ENCODE peak calls at places on chromosomes 3 and 15, in five cellular contexts. Z is AG04450, B is foreskin fibroblast, G is dorsolateral prefrontal cortex, K is astrocyte. F is an unnamed sample.

GRCh38 chr3:8559351-8559750 is 57.7 kb downstream of the LMCD1 start:
- DNase-seq in Z (no peak), B (no peak), G (no peak), K (no peak), F (no peak)

GRCh38 chr3:53287413-53287734 is 31.6 kb upstream of the TKT start:
- DNase-seq in Z (no peak), B (no peak), G (no peak), K (no peak), F (no peak)

GRCh38 chr15:80887148-80887547 is 102.5 kb downstream of the MESD start:
- DNase-seq in Z (no peak), B (no peak), G (no peak), K (no peak), F (no peak)

GRCh38 chr3:158455406-158455805 is 115.6 kb upstream of the MLF1 start:
- DNase-seq in Z (no peak), B (no peak), G (no peak), K (no peak), F (no peak)

GRCh38 chr15:91555307-91555706 is 298.2 kb upstream of the SLCO3A1 start:
- DNase-seq in Z (no peak), B (no peak), G (no peak), K (no peak), F (no peak)

GRCh38 chr3:56799251-56799882 is 2.4 kb downstream of the ARHGEF3 start:
- DNase-seq in Z (no peak), B (peak), G (no peak), K (peak), F (no peak)

GRCh38 chr3:142434503-142434902 is 13.3 kb downstream of the XRN1 start:
- DNase-seq in Z (no peak), B (no peak), G (no peak), K (no peak), F (no peak)

GRCh38 chr3:29606416-29606815 is 325.5 kb downstream of the RBMS3 start:
- DNase-seq in Z (no peak), B (no peak), G (no peak), K (no peak), F (no peak)

GRCh38 chr3:71061037-71061436 is 522.5 kb downstream of the FOXP1 start:
- DNase-seq in Z (no peak), B (no peak), G (no peak), K (no peak), F (no peak)

GRCh38 chr3:141399979-141400971 is 32.0 kb downstream of the ZBTB38 start:
- DNase-seq in Z (no peak), B (peak), G (no peak), K (no peak), F (no peak)

GRCh38 chr15:89197503-89197971 is 23.8 kb downstream of the RLBP1 start:
- DNase-seq in Z (no peak), B (no peak), G (peak), K (no peak), F (no peak)

GRCh38 chr3:32958509-32958908 is 7.1 kb downstream of the CCR4 start:
- DNase-seq in Z (no peak), B (no peak), G (no peak), K (no peak), F (no peak)

GRCh38 chr3:40387895-40388254 is 891 bp downstream of the ENTPD3 start:
- DNase-seq in Z (no peak), B (no peak), G (no peak), K (no peak), F (no peak)

GRCh38 chr15:36617529-36618196 is 38.2 kb downstream of the CDIN1 start:
- DNase-seq in Z (no peak), B (no peak), G (no peak), K (no peak), F (no peak)

GRCh38 chr15:97023131-97023844 is 692.8 kb downstream of the NR2F2 start:
- DNase-seq in Z (no peak), B (no peak), G (no peak), K (peak), F (no peak)

GRCh38 chr3:171804618-171805389 is 5.5 kb downstream of the PLD1 start:
- DNase-seq in Z (no peak), B (peak), G (no peak), K (peak), F (no peak)

GRCh38 chr3:71064288-71064975 is 519.1 kb downstream of the FOXP1 start:
- DNase-seq in Z (no peak), B (peak), G (no peak), K (peak), F (no peak)

GRCh38 chr15:31261266-31262142 is 65.1 kb upstream of the KLF13 start:
- DNase-seq in Z (no peak), B (no peak), G (peak), K (no peak), F (peak)

GRCh38 chr3:34863485-34863884 is 775.8 kb upstream of the ARPP21 start:
- DNase-seq in Z (no peak), B (peak), G (no peak), K (no peak), F (no peak)

GRCh38 chr3:171172070-171172469 is 145.6 kb upstream of the SLC2A2 start:
- DNase-seq in Z (no peak), B (no peak), G (no peak), K (no peak), F (no peak)

GRCh38 chr3:156782319-156782718 is 43.8 kb upstream of the LEKR1 start:
- DNase-seq in Z (no peak), B (no peak), G (no peak), K (no peak), F (no peak)

GRCh38 chr15:80800067-80800466 is 20.9 kb downstream of the CEMIP start:
- DNase-seq in Z (no peak), B (no peak), G (no peak), K (no peak), F (no peak)

GRCh38 chr3:17078885-17079465 is 194.2 kb downstream of the PLCL2 start:
- DNase-seq in Z (no peak), B (no peak), G (no peak), K (no peak), F (no peak)

GRCh38 chr3:78165876-78166275 is 1126.0 kb downstream of the ROBO2 start:
- DNase-seq in Z (no peak), B (no peak), G (no peak), K (no peak), F (no peak)

GRCh38 chr3:135337176-135337575 is 542.1 kb downstream of the EPHB1 start:
- DNase-seq in Z (no peak), B (no peak), G (no peak), K (no peak), F (no peak)

GRCh38 chr3:127544806-127545545 is 45.6 kb downstream of the TPRA1 start:
- DNase-seq in Z (no peak), B (no peak), G (no peak), K (no peak), F (no peak)

DNA sequence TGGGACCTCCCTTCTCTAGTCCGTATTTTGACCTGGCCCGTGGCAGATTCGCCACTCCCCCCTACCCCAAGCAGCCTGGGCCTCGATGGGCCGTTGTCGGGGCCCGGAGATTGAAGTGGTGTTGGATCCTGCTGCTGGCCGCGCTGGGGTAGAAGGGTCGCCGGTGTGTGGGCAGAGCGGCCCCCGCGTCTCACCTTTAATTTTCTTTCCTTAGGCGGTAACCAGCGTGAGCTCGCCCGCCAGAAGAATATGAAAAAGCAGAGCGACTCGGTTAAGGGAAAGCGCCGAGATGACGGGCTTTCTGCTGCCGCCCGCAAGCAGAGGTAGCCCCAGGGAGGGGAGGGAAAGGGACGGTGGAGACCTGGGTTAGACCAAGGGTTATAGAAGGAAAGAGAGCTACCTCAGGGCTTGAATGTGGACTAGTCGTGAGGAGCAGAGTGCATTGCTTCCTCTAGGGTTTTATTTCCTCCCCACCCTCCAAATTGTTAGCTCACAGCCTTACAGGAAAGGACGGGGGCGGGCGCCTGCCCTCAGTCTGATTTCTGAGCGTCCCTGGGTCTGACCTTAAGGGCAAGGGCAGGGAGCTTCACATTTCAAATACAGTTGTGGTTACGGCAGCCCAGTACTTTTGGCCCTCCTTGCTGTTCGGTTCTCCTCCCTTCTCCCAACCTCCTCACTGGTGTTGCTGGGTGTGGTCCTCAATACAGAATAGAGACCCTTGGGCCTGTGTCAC is 807 bp downstream of the SERF2 start:
- DNase-seq in Z (no peak), B (peak), G (no peak), K (no peak), F (no peak)
- TF ChIP-seq CTCF in Z (peak), B (peak), G (no peak), K (peak), F (no peak)

GRCh38 chr15:99731336-99732267 is 1.6 kb downstream of the LYSMD4 start:
- DNase-seq in Z (no peak), B (no peak), G (no peak), K (no peak), F (no peak)
- TF ChIP-seq CTCF in Z (no peak), B (no peak), G (no peak), K (no peak), F (no peak)

DNA sequence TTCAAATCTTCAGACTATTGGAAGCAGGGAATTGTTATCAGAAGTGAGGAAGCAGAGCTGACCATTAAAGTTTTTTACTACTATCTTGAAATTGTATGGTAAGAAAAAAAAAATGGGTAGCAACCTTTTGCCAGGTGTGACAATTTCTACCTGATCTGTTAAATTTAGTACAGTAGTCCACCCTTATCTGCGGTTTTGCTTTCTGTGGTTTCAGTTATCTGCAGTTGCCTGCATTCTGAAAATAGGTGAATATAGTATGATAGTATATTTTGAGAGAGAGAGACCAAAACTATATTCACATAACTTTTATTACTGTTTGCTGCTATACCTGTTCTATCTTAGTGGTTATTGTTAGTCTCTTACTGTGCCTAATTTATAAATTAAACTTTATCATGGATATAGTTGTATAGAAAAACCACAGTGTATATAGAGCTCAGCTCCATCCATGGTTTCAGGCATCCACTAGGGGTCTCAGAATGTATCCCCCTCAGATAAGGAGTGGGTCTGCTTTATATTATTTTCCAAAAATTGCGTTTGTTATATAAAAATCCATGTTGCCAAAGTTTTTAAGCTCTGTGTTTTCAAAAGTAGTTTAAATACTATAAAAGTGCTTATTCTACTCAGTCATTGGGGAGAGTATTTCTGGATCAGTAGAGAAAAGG is 69.9 kb downstream of the PTPRG start:
- DNase-seq in Z (no peak), B (no peak), G (no peak), K (no peak), F (no peak)
- TF ChIP-seq CTCF in Z (no peak), B (no peak), G (no peak), K (no peak), F (no peak)

GRCh38 chr15:41556657-41557056 is 2.4 kb upstream of the TYRO3 start:
- DNase-seq in Z (no peak), B (no peak), G (no peak), K (no peak), F (no peak)

GRCh38 chr15:41558400-41559238 is at the start of gene TYRO3:
- DNase-seq in Z (no peak), B (peak), G (peak), K (no peak), F (peak)

GRCh38 chr15:41554401-41554800 is 4.6 kb upstream of the TYRO3 start:
- DNase-seq in Z (no peak), B (no peak), G (no peak), K (no peak), F (no peak)

GRCh38 chr15:41557673-41558399 is 1.2 kb upstream of the TYRO3 start:
- DNase-seq in Z (peak), B (peak), G (peak), K (peak), F (peak)

GRCh38 chr15:41554915-41555314 is 4.1 kb upstream of the TYRO3 start:
- DNase-seq in Z (no peak), B (no peak), G (no peak), K (no peak), F (no peak)
- TF ChIP-seq CTCF in Z (no peak), B (no peak), G (no peak), K (no peak), F (no peak)

DNA sequence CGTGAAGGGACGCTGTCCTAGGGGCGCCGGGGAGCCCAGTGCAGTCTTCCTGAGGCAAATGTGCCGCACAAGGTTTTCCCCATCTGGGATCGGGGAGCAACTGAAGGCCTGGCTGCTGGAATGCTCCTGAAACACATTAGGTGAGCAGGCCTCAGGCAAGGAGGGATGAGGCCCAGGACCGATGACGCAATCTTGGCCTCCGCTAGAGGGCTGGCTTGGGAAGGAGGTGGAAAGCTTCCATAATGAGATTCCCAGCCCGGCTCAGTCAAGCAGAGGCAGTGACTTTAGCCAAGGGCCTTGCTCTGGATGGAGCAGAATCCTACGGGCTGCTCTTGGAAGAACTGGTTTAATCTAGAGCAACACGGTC is 50.8 kb downstream of the CPN2 start:
- DNase-seq in Z (no peak), B (peak), G (no peak), K (peak), F (peak)
- TF ChIP-seq CTCF in Z (peak), B (no peak), G (no peak), K (no peak), F (no peak)

DNA sequence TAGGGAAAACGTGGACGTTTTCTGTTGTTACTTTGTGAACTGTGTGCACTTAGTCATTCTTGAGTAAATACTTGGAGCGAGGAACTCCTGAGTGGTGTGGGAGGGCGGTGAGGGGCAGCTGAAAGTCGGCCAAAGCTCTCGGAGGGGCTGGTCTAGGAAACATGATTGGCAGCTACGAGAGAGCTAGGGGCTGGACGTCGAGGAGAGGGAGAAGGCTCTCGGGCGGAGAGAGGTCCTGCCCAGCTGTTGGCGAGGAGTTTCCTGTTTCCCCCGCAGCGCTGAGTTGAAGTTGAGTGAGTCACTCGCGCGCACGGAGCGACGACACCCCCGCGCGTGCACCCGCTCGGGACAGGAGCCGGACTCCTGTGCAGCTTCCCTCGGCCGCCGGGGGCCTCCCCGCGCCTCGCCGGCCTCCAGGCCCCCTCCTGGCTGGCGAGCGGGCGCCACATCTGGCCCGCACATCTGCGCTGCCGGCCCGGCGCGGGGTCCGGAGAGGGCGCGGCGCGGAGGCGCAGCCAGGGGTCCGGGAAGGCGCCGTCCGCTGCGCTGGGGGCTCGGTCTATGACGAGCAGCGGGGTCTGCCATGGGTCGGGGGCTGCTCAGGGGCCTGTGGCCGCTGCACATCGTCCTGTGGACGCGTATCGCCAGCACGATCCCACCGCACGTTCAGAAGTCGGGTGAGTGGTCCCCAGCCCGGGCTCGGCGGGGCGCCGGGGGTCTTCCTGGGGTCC is at the start of gene TGFBR2:
- DNase-seq in Z (peak), B (peak), G (peak), K (peak), F (peak)
- TF ChIP-seq CTCF in Z (no peak), B (peak), G (no peak), K (no peak), F (no peak)

GRCh38 chr15:68644088-68644904 is 65.5 kb downstream of the CORO2B start:
- DNase-seq in Z (peak), B (peak), G (no peak), K (peak), F (peak)
- TF ChIP-seq CTCF in Z (no peak), B (peak), G (no peak), K (no peak), F (no peak)

GRCh38 chr3:99503350-99503749 is 135.0 kb upstream of the COL8A1 start:
- DNase-seq in Z (no peak), B (peak), G (no peak), K (no peak), F (no peak)

GRCh38 chr3:99502871-99503270 is 135.5 kb upstream of the COL8A1 start:
- DNase-seq in Z (no peak), B (peak), G (no peak), K (no peak), F (no peak)

GRCh38 chr3:99500485-99500884 is 137.9 kb upstream of the COL8A1 start:
- DNase-seq in Z (no peak), B (no peak), G (no peak), K (no peak), F (no peak)

GRCh38 chr3:99499235-99499798 is 139.1 kb upstream of the COL8A1 start:
- DNase-seq in Z (no peak), B (peak), G (no peak), K (peak), F (no peak)

DNA sequence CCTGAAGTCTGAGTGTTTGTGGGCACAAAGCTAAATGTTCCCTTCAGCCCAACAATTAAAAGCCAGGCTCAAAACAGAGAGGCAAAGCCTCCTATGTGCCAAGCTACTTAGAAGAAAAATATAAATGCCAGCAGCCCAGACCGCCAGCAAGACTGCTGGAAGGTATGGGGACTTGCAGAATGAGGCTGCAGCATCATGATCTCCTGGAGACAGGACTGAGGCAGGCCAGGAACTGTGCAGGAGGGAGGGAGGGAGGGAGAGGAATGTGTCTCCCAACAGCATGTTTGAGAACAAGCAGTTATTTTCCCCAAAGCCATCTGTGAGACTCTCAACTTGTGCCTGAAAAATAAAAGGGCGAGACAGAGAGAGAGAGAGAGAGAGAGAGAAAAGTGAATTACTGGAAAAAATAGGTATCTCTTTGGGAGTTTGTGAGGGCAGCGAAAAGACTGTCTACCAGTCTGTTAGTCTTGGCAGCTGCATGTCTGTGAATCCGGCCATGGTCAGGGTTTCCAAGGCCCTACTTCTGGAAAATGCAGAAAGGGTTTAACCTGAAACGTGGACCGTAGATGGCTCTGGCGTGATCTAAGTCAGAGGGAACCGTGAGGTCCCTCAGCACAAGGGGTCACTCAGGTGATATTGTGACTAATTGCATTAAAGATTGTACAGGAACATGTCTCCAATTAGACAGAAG is 139.7 kb upstream of the COL8A1 start:
- DNase-seq in Z (no peak), B (peak), G (no peak), K (no peak), F (no peak)
- TF ChIP-seq CTCF in Z (no peak), B (no peak), G (no peak), K (no peak), F (no peak)

GRCh38 chr3:23761440-23761896 is 44.3 kb upstream of the UBE2E1 start:
- DNase-seq in Z (no peak), B (peak), G (no peak), K (no peak), F (no peak)
- TF ChIP-seq CTCF in Z (peak), B (peak), G (no peak), K (peak), F (no peak)

DNA sequence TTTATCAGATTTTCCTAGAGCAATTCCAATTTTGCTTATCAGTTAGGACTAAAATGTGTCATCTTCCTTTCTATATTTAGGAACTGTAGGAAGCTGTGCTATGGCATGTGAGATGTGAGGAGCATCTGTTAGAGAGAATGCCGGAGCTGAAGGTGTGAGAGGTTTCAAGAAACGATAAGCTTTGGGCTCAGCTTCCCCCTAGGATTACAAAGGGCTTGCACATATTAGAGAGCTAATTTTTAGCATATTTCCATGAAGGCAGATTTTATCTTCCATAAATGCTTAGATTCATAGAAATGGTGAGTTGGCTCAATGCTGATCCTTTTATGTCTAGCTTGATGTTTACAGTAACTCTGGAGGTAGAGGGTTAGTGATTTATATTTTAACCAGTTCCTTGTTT is 120.2 kb downstream of the CNTN4 start:
- DNase-seq in Z (no peak), B (no peak), G (no peak), K (no peak), F (no peak)
- TF ChIP-seq CTCF in Z (no peak), B (no peak), G (no peak), K (no peak), F (no peak)

F was measured in mesothelial cell of epicardium.